ENCODE peak calls at places on chromosomes 7 and 10, in five cellular contexts. O is NT2/D1, H is HepG2, B is HEK293T, M is H1. R is an unnamed sample.

GRCh38 chr7:111264111-111264868 is 173.4 kb downstream of the LRRN3 start:
- DNase-seq in O (no peak), H (no peak), B (no peak), M (no peak), R (no peak)

GRCh38 chr10:34911661-34912205 is 96.6 kb upstream of the PARD3 start:
- DNase-seq in O (no peak), H (no peak), B (no peak), M (no peak), R (no peak)

GRCh38 chr7:110863258-110863657 is 227.7 kb upstream of the LRRN3 start:
- DNase-seq in O (no peak), H (no peak), B (no peak), M (no peak), R (no peak)

GRCh38 chr10:112706580-112706979 is 243.5 kb upstream of the TCF7L2 start:
- DNase-seq in O (no peak), H (no peak), B (no peak), M (peak), R (no peak)

GRCh38 chr10:6492896-6493295 is 87.2 kb downstream of the PRKCQ start:
- DNase-seq in O (no peak), H (no peak), B (no peak), M (no peak), R (no peak)

GRCh38 chr7:70539622-70540021 is 592.3 kb upstream of the GALNT17 start:
- DNase-seq in O (no peak), H (no peak), B (no peak), M (peak), R (no peak)

GRCh38 chr10:130873636-130874035 is 437.9 kb downstream of the TCERG1L start:
- DNase-seq in O (no peak), H (no peak), B (no peak), M (no peak), R (no peak)

GRCh38 chr7:84092207-84092606 is 102.4 kb downstream of the SEMA3A start:
- DNase-seq in O (no peak), H (no peak), B (no peak), M (no peak), R (no peak)

GRCh38 chr7:47496064-47496665 is 85.7 kb downstream of the TNS3 start:
- DNase-seq in O (no peak), H (no peak), B (no peak), M (no peak), R (no peak)

GRCh38 chr7:69599879-69600764 is 1.8 kb downstream of the AUTS2 start:
- DNase-seq in O (no peak), H (no peak), B (no peak), M (no peak), R (no peak)

GRCh38 chr7:84232653-84233052 is 38.1 kb upstream of the SEMA3A start:
- DNase-seq in O (no peak), H (no peak), B (no peak), M (no peak), R (no peak)

GRCh38 chr10:60048146-60048545 is 141.8 kb upstream of the CCDC6 start:
- DNase-seq in O (peak), H (peak), B (peak), M (no peak), R (no peak)

GRCh38 chr7:80207501-80207900 is 72.9 kb downstream of the GNAI1 start:
- DNase-seq in O (no peak), H (no peak), B (no peak), M (no peak), R (no peak)

GRCh38 chr10:132743925-132744490 is 41.9 kb downstream of the NKX6-2 start:
- DNase-seq in O (no peak), H (no peak), B (no peak), M (no peak), R (no peak)

GRCh38 chr7:5213286-5213645 is 23.2 kb downstream of the WIPI2 start:
- DNase-seq in O (no peak), H (no peak), B (no peak), M (no peak), R (no peak)

GRCh38 chr10:101292194-101293006 is 61.6 kb upstream of the BTRC start:
- DNase-seq in O (no peak), H (no peak), B (peak), M (peak), R (no peak)

GRCh38 chr10:62696798-62697197 is 107.7 kb upstream of the ADO start:
- DNase-seq in O (no peak), H (no peak), B (no peak), M (no peak), R (no peak)

GRCh38 chr10:26857991-26858706 is 2.6 kb downstream of the ABI1 start:
- DNase-seq in O (no peak), H (no peak), B (no peak), M (no peak), R (peak)

GRCh38 chr10:96512997-96513685 is 585 bp downstream of the TLL2 start:
- DNase-seq in O (no peak), H (no peak), B (peak), M (no peak), R (no peak)

GRCh38 chr10:97428572-97428981 is 2.6 kb downstream of the PGAM1 start:
- DNase-seq in O (no peak), H (no peak), B (no peak), M (no peak), R (no peak)

GRCh38 chr7:118029881-118030422 is 154.0 kb upstream of the LSM8 start:
- DNase-seq in O (no peak), H (no peak), B (no peak), M (no peak), R (no peak)

GRCh38 chr10:114312585-114312984 is 73.5 kb downstream of the VWA2 start:
- DNase-seq in O (no peak), H (no peak), B (no peak), M (no peak), R (no peak)

GRCh38 chr7:3688842-3689241 is 387.8 kb downstream of the SDK1 start:
- DNase-seq in O (no peak), H (no peak), B (no peak), M (no peak), R (no peak)

GRCh38 chr10:30190831-30191552 is 131.6 kb upstream of the JCAD start:
- DNase-seq in O (no peak), H (no peak), B (no peak), M (no peak), R (no peak)

GRCh38 chr10:88186335-88186734 is 322.9 kb downstream of the PTEN start:
- DNase-seq in O (no peak), H (no peak), B (no peak), M (no peak), R (no peak)

GRCh38 chr7:37709631-37710509 is 26.3 kb downstream of the GPR141 start:
- DNase-seq in O (no peak), H (no peak), B (no peak), M (no peak), R (peak)

GRCh38 chr10:114751856-114752255 is 69.7 kb upstream of the FHIP2A start:
- DNase-seq in O (no peak), H (no peak), B (no peak), M (no peak), R (no peak)

GRCh38 chr10:26557641-26558014 is 119.5 kb downstream of the APBB1IP start:
- DNase-seq in O (no peak), H (no peak), B (no peak), M (no peak), R (no peak)

GRCh38 chr7:84999450-84999849 is 187.4 kb downstream of the SEMA3D start:
- DNase-seq in O (no peak), H (no peak), B (no peak), M (no peak), R (no peak)

GRCh38 chr10:10854715-10855114 is 163.0 kb upstream of the CELF2 start:
- DNase-seq in O (no peak), H (no peak), B (no peak), M (no peak), R (no peak)

GRCh38 chr10:14605231-14605925 is 169.3 kb downstream of the FAM107B start:
- DNase-seq in O (no peak), H (peak), B (no peak), M (no peak), R (peak)

GRCh38 chr7:26603631-26604030 is 260.8 kb downstream of the SKAP2 start:
- DNase-seq in O (peak), H (no peak), B (no peak), M (no peak), R (no peak)

GRCh38 chr10:111716032-111716431 is 467.5 kb downstream of the GPAM start:
- DNase-seq in O (no peak), H (no peak), B (no peak), M (no peak), R (no peak)

GRCh38 chr10:104989880-104990279 is 348.8 kb downstream of the SORCS3 start:
- DNase-seq in O (no peak), H (no peak), B (no peak), M (no peak), R (no peak)
- TF ChIP-seq SUZ12 in O (no peak), H (no peak), B (no peak), M (no peak), R (no peak)

GRCh38 chr7:130226333-130226732 is 18.7 kb downstream of the SSMEM1 start:
- DNase-seq in O (no peak), H (no peak), B (no peak), M (no peak), R (no peak)
- TF ChIP-seq SUZ12 in O (no peak), H (no peak), B (no peak), M (no peak), R (no peak)

GRCh38 chr10:124197301-124198148 is 104.1 kb upstream of the CHST15 start:
- DNase-seq in O (no peak), H (no peak), B (no peak), M (no peak), R (no peak)
- TF ChIP-seq SUZ12 in O (no peak), H (no peak), B (no peak), M (no peak), R (no peak)

GRCh38 chr10:85967594-85967993 is 399.0 kb downstream of the GRID1 start:
- DNase-seq in O (no peak), H (no peak), B (no peak), M (no peak), R (peak)
- TF ChIP-seq SUZ12 in O (no peak), H (no peak), B (no peak), M (no peak), R (no peak)

GRCh38 chr10:16964571-16965241 is 147.5 kb upstream of the RSU1 start:
- DNase-seq in O (no peak), H (no peak), B (no peak), M (no peak), R (no peak)

GRCh38 chr10:16967866-16968721 is 150.9 kb upstream of the RSU1 start:
- DNase-seq in O (peak), H (peak), B (no peak), M (no peak), R (no peak)

GRCh38 chr10:16967000-16967865 is 150.0 kb upstream of the RSU1 start:
- DNase-seq in O (no peak), H (no peak), B (no peak), M (no peak), R (no peak)

GRCh38 chr10:16965740-16966447 is 148.7 kb upstream of the RSU1 start:
- DNase-seq in O (peak), H (peak), B (no peak), M (no peak), R (no peak)

DNA sequence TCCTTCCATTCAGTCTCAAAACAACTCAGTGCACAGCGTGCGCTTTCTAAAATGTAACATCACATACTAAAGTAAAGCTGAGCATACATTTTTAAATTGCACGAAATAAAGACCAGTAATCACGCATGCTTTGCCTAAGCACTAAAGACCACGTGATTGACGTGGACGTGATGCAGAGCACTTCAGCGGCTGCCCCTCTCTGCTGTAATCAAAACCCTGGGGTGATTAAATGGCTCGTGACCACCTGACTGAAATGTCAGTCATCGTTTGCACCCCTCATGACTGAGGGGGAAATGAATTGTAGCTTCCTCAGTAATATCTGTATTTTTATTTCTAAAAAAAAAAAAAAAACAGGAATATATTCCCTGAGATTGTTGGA is 148.0 kb upstream of the RSU1 start:
- DNase-seq in O (no peak), H (no peak), B (no peak), M (no peak), R (no peak)
- TF ChIP-seq SUZ12 in O (no peak), H (no peak), B (no peak), M (no peak), R (no peak)

GRCh38 chr7:102457352-102457924 is 7.2 kb downstream of the ALKBH4 start:
- DNase-seq in O (no peak), H (no peak), B (no peak), M (no peak), R (no peak)

GRCh38 chr7:102453319-102453718 is 11.3 kb downstream of the ALKBH4 start:
- DNase-seq in O (no peak), H (no peak), B (no peak), M (no peak), R (no peak)

GRCh38 chr7:102456327-102456726 is 8.3 kb downstream of the ALKBH4 start:
- DNase-seq in O (no peak), H (no peak), B (no peak), M (no peak), R (no peak)

GRCh38 chr7:102454423-102454822 is 10.2 kb downstream of the ALKBH4 start:
- DNase-seq in O (no peak), H (no peak), B (no peak), M (no peak), R (no peak)

GRCh38 chr7:102455596-102455995 is 9.1 kb downstream of the ALKBH4 start:
- DNase-seq in O (no peak), H (no peak), B (no peak), M (no peak), R (no peak)
- TF ChIP-seq SUZ12 in O (no peak), H (no peak), B (no peak), M (no peak), R (no peak)